ENCODE peak calls at places on chromosomes 7 and 10, in five cellular contexts. One of them, this sample, is unnamed.
A peak's percentile ranks its signal among the peaks of the same experiment; 100 is the strongest.

GRCh38 chr7:136018104-136018503 is 40.9 kb upstream of the MTPN start:
- DNase-seq in Peyer's patch: no peak
- DNase-seq in HCT116: no peak
- DNase-seq in suprapubic skin: no peak
- DNase-seq in ovary: no peak
- DNase-seq in this sample: no peak

GRCh38 chr10:125156739-125157472 is 3.5 kb downstream of the CTBP2 start:
- DNase-seq in HCT116: no peak
- DNase-seq in Peyer's patch: no peak
- DNase-seq in suprapubic skin: no peak
- DNase-seq in ovary: no peak
- DNase-seq in this sample: no peak

GRCh38 chr7:45595809-45596664 is 21.9 kb downstream of the ADCY1 start:
- DNase-seq in HCT116: no peak
- DNase-seq in Peyer's patch: no peak
- DNase-seq in suprapubic skin: no peak
- DNase-seq in ovary: no peak
- DNase-seq in this sample: no peak

GRCh38 chr10:116733566-116733965 is 8.8 kb downstream of the HSPA12A start:
- DNase-seq in Peyer's patch: no peak
- DNase-seq in suprapubic skin: no peak
- DNase-seq in ovary: no peak
- DNase-seq in HCT116: no peak
- DNase-seq in this sample: no peak

GRCh38 chr7:79761876-79762429 is 308.5 kb upstream of the MAGI2 start:
- DNase-seq in Peyer's patch: no peak
- DNase-seq in HCT116: no peak
- DNase-seq in ovary: no peak
- DNase-seq in suprapubic skin: no peak
- DNase-seq in this sample: no peak

GRCh38 chr7:7707756-7708310 is 10.6 kb downstream of the RPA3 start:
- DNase-seq in ovary: no peak
- DNase-seq in Peyer's patch: no peak
- DNase-seq in HCT116: no peak
- DNase-seq in suprapubic skin: no peak
- DNase-seq in this sample: no peak

GRCh38 chr7:35725280-35725680 is 30.3 kb upstream of the HERPUD2 start:
- DNase-seq in Peyer's patch: peak; percentile 85
- DNase-seq in suprapubic skin: no peak
- DNase-seq in HCT116: no peak
- DNase-seq in ovary: no peak
- DNase-seq in this sample: no peak

GRCh38 chr7:30931927-30932540 is 20.4 kb downstream of the AQP1 start:
- DNase-seq in ovary: no peak
- DNase-seq in HCT116: no peak
- DNase-seq in suprapubic skin: no peak
- DNase-seq in Peyer's patch: peak; percentile 4
- DNase-seq in this sample: no peak

GRCh38 chr10:47376522-47377220 is 7.4 kb downstream of the ZNF488 start:
- DNase-seq in ovary: no peak
- DNase-seq in suprapubic skin: no peak
- DNase-seq in Peyer's patch: no peak
- DNase-seq in HCT116: no peak
- DNase-seq in this sample: peak; percentile 9

GRCh38 chr7:5320391-5320790 is 37.6 kb downstream of the SLC29A4 start:
- DNase-seq in suprapubic skin: no peak
- DNase-seq in Peyer's patch: no peak
- DNase-seq in HCT116: no peak
- DNase-seq in ovary: no peak
- DNase-seq in this sample: no peak

GRCh38 chr7:17009007-17009719 is 127.4 kb upstream of the AGR3 start:
- DNase-seq in HCT116: peak; percentile 27
- DNase-seq in ovary: no peak
- DNase-seq in suprapubic skin: no peak
- DNase-seq in Peyer's patch: no peak
- DNase-seq in this sample: no peak

GRCh38 chr10:73908853-73909611 is 1.9 kb upstream of the PLAU start:
- DNase-seq in HCT116: no peak
- DNase-seq in ovary: no peak
- DNase-seq in Peyer's patch: peak; percentile 25
- DNase-seq in suprapubic skin: no peak
- DNase-seq in this sample: no peak

GRCh38 chr7:66377714-66378113 is 172.6 kb downstream of the TPST1 start:
- DNase-seq in Peyer's patch: no peak
- DNase-seq in suprapubic skin: no peak
- DNase-seq in HCT116: no peak
- DNase-seq in ovary: no peak
- DNase-seq in this sample: no peak

GRCh38 chr10:44333511-44333910 is 51.4 kb downstream of the CXCL12 start:
- DNase-seq in HCT116: no peak
- DNase-seq in Peyer's patch: no peak
- DNase-seq in suprapubic skin: no peak
- DNase-seq in ovary: no peak
- DNase-seq in this sample: no peak

GRCh38 chr10:71423936-71424335 is 27.2 kb downstream of the CDH23 start:
- DNase-seq in ovary: peak; percentile 5
- DNase-seq in suprapubic skin: no peak
- DNase-seq in HCT116: no peak
- DNase-seq in Peyer's patch: no peak
- DNase-seq in this sample: no peak

GRCh38 chr10:132560248-132560731 is 22.7 kb downstream of the INPP5A start:
- DNase-seq in Peyer's patch: no peak
- DNase-seq in ovary: peak; percentile 16
- DNase-seq in suprapubic skin: no peak
- DNase-seq in HCT116: no peak
- DNase-seq in this sample: no peak

GRCh38 chr7:95330194-95331003 is 6.1 kb upstream of the PON1 start:
- DNase-seq in ovary: no peak
- DNase-seq in HCT116: no peak
- DNase-seq in suprapubic skin: no peak
- DNase-seq in Peyer's patch: no peak
- DNase-seq in this sample: no peak

GRCh38 chr7:150003304-150003810 is 129.6 kb downstream of the ATP6V0E2 start:
- DNase-seq in HCT116: no peak
- DNase-seq in ovary: no peak
- DNase-seq in suprapubic skin: no peak
- DNase-seq in Peyer's patch: no peak
- DNase-seq in this sample: no peak

GRCh38 chr7:45415265-45415664 is 158.9 kb upstream of the ADCY1 start:
- DNase-seq in HCT116: no peak
- DNase-seq in suprapubic skin: no peak
- DNase-seq in Peyer's patch: no peak
- DNase-seq in ovary: no peak
- DNase-seq in this sample: no peak

GRCh38 chr10:104028146-104028545 is 57.5 kb downstream of the COL17A1 start:
- DNase-seq in Peyer's patch: no peak
- DNase-seq in ovary: peak; percentile 40
- DNase-seq in suprapubic skin: no peak
- DNase-seq in HCT116: peak; percentile 29
- DNase-seq in this sample: no peak

GRCh38 chr10:31031666-31032514 is at the start of gene ZNF438:
- DNase-seq in ovary: peak; percentile 98
- DNase-seq in HCT116: peak; percentile 80
- DNase-seq in Peyer's patch: peak; percentile 93
- DNase-seq in suprapubic skin: peak; percentile 95
- DNase-seq in this sample: peak; percentile 96
- TF ChIP-seq POLR2A in ovary: peak; percentile 84
- TF ChIP-seq POLR2A in HCT116: peak; percentile 60
- TF ChIP-seq POLR2A in Peyer's patch: peak; percentile 48
- TF ChIP-seq POLR2A in suprapubic skin: peak; percentile 82
- TF ChIP-seq POLR2A in this sample: no peak

GRCh38 chr7:19560111-19560883 is 148.5 kb downstream of the POLR1F start:
- DNase-seq in Peyer's patch: no peak
- DNase-seq in HCT116: no peak
- DNase-seq in suprapubic skin: no peak
- DNase-seq in ovary: no peak
- DNase-seq in this sample: no peak
- H3K4me3 ChIP-seq in Peyer's patch: no peak overlapping the region
- H3K4me3 ChIP-seq in HCT116: no peak overlapping the region
- H3K4me3 ChIP-seq in suprapubic skin: no peak overlapping the region
- H3K4me3 ChIP-seq in ovary: no peak overlapping the region
- H3K4me3 ChIP-seq in this sample: no peak overlapping the region

GRCh38 chr7:134316539-134317344 is at the start of gene SLC35B4:
- DNase-seq in suprapubic skin: peak; percentile 97
- DNase-seq in Peyer's patch: peak; percentile 97
- DNase-seq in ovary: peak; percentile 94
- DNase-seq in HCT116: peak; percentile 91
- DNase-seq in this sample: peak; percentile 99

GRCh38 chr7:134324107-134324506 is 7.4 kb upstream of the SLC35B4 start:
- DNase-seq in HCT116: no peak
- DNase-seq in ovary: no peak
- DNase-seq in suprapubic skin: no peak
- DNase-seq in Peyer's patch: no peak
- DNase-seq in this sample: no peak

GRCh38 chr7:134318443-134318842 is 1.7 kb upstream of the SLC35B4 start:
- DNase-seq in Peyer's patch: no peak
- DNase-seq in ovary: no peak
- DNase-seq in HCT116: no peak
- DNase-seq in suprapubic skin: no peak
- DNase-seq in this sample: no peak

GRCh38 chr7:134317434-134317833 is 704 bp upstream of the SLC35B4 start:
- DNase-seq in ovary: no peak
- DNase-seq in suprapubic skin: no peak
- DNase-seq in HCT116: no peak
- DNase-seq in Peyer's patch: no peak
- DNase-seq in this sample: no peak

GRCh38 chr7:134320201-134320600 is 3.5 kb upstream of the SLC35B4 start:
- DNase-seq in ovary: no peak
- DNase-seq in suprapubic skin: no peak
- DNase-seq in HCT116: no peak
- DNase-seq in Peyer's patch: no peak
- DNase-seq in this sample: no peak
- TF ChIP-seq POLR2A in ovary: no peak
- TF ChIP-seq POLR2A in suprapubic skin: no peak
- TF ChIP-seq POLR2A in HCT116: no peak
- TF ChIP-seq POLR2A in Peyer's patch: no peak
- TF ChIP-seq POLR2A in this sample: no peak

GRCh38 chr7:100630066-100630465 is 11.3 kb downstream of the TFR2 start:
- DNase-seq in Peyer's patch: no peak
- DNase-seq in suprapubic skin: no peak
- DNase-seq in HCT116: no peak
- DNase-seq in ovary: no peak
- DNase-seq in this sample: no peak

GRCh38 chr7:100629117-100629711 is 12.1 kb downstream of the TFR2 start:
- DNase-seq in HCT116: peak; percentile 28
- DNase-seq in ovary: no peak
- DNase-seq in Peyer's patch: no peak
- DNase-seq in suprapubic skin: no peak
- DNase-seq in this sample: no peak

GRCh38 chr7:100627238-100627549 is 14.2 kb downstream of the TFR2 start:
- DNase-seq in suprapubic skin: no peak
- DNase-seq in ovary: no peak
- DNase-seq in HCT116: no peak
- DNase-seq in Peyer's patch: no peak
- DNase-seq in this sample: no peak

GRCh38 chr7:100632951-100633717 is 8.2 kb downstream of the TFR2 start:
- DNase-seq in HCT116: no peak
- DNase-seq in Peyer's patch: peak; percentile 73
- DNase-seq in ovary: peak; percentile 44
- DNase-seq in suprapubic skin: no peak
- DNase-seq in this sample: no peak
- H3K4me3 ChIP-seq in HCT116: peak overlapping the region; percentile 54
- H3K4me3 ChIP-seq in Peyer's patch: peak overlapping the region; percentile 75
- H3K4me3 ChIP-seq in ovary: peak overlapping the region; percentile 1
- H3K4me3 ChIP-seq in suprapubic skin: peak overlapping the region; percentile 59
- H3K4me3 ChIP-seq in this sample: peak overlapping the region; percentile 19

GRCh38 chr7:74656911-74657691 is 417 bp upstream of the GTF2I start:
- DNase-seq in HCT116: peak; percentile 92
- DNase-seq in Peyer's patch: peak; percentile 99
- DNase-seq in ovary: peak; percentile 97
- DNase-seq in suprapubic skin: peak; percentile 99
- DNase-seq in this sample: peak; percentile 97
- TF ChIP-seq POLR2A in HCT116: no peak
- TF ChIP-seq POLR2A in Peyer's patch: peak; percentile 63
- TF ChIP-seq POLR2A in ovary: no peak
- TF ChIP-seq POLR2A in suprapubic skin: no peak
- TF ChIP-seq POLR2A in this sample: no peak

GRCh38 chr10:123521556-123521955 is 144.6 kb upstream of the GPR26 start:
- DNase-seq in ovary: no peak
- DNase-seq in Peyer's patch: no peak
- DNase-seq in suprapubic skin: no peak
- DNase-seq in HCT116: no peak
- DNase-seq in this sample: peak; percentile 76
- H3K4me3 ChIP-seq in ovary: no peak overlapping the region
- H3K4me3 ChIP-seq in Peyer's patch: no peak overlapping the region
- H3K4me3 ChIP-seq in suprapubic skin: no peak overlapping the region
- H3K4me3 ChIP-seq in HCT116: no peak overlapping the region
- H3K4me3 ChIP-seq in this sample: no peak overlapping the region

GRCh38 chr10:64286533-64286932 is 765.3 kb downstream of the REEP3 start:
- DNase-seq in ovary: no peak
- DNase-seq in HCT116: no peak
- DNase-seq in suprapubic skin: no peak
- DNase-seq in Peyer's patch: no peak
- DNase-seq in this sample: no peak

GRCh38 chr10:64288404-64288803 is 767.2 kb downstream of the REEP3 start:
- DNase-seq in ovary: no peak
- DNase-seq in HCT116: no peak
- DNase-seq in Peyer's patch: no peak
- DNase-seq in suprapubic skin: no peak
- DNase-seq in this sample: no peak

DNA sequence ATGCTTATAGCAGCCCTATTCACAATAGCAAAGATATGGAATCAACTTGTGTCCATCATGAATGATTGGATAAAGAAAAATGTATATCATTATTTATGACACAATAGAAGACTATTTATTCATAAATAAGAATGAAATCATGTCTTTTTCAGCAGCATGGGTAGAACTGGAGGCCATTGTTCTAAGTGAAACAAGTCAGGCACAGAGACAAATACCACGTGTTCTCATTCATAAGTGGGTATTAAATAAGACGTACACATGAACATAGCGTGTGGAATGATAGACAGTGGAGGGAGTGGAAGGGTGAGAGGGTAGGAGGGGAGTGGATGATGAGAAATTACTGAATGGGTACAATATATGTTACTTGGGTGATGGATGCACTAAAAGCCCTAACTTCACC is 762.4 kb downstream of the REEP3 start:
- DNase-seq in suprapubic skin: no peak
- DNase-seq in HCT116: no peak
- DNase-seq in ovary: no peak
- DNase-seq in Peyer's patch: no peak
- DNase-seq in this sample: no peak
- TF ChIP-seq POLR2A in suprapubic skin: no peak
- TF ChIP-seq POLR2A in HCT116: no peak
- TF ChIP-seq POLR2A in ovary: no peak
- TF ChIP-seq POLR2A in Peyer's patch: no peak
- TF ChIP-seq POLR2A in this sample: no peak